ENCODE peak calls at places on chromosomes 1 and 21, in four cellular contexts. One of them, this sample, is unnamed.

GRCh38 chr1:164709108-164709507 is 150.1 kb downstream of the PBX1 start:
- DNase-seq in SK-N-SH: no peak
- DNase-seq in K562: no peak
- DNase-seq in HepG2: no peak
- DNase-seq in this sample: no peak

GRCh38 chr1:240044620-240045019 is 47.1 kb upstream of the FMN2 start:
- DNase-seq in SK-N-SH: no peak
- DNase-seq in K562: no peak
- DNase-seq in HepG2: no peak
- DNase-seq in this sample: no peak

GRCh38 chr1:7561331-7561921 is 209.7 kb upstream of the VAMP3 start:
- DNase-seq in SK-N-SH: peak; percentile 69
- DNase-seq in K562: peak; percentile 67
- DNase-seq in HepG2: no peak
- DNase-seq in this sample: no peak

GRCh38 chr1:31920986-31921385 is 17.2 kb downstream of the PTP4A2 start:
- DNase-seq in SK-N-SH: no peak
- DNase-seq in K562: no peak
- DNase-seq in HepG2: no peak
- DNase-seq in this sample: no peak

GRCh38 chr1:198701766-198702539 is 63.1 kb downstream of the PTPRC start:
- DNase-seq in SK-N-SH: peak; percentile 11
- DNase-seq in K562: no peak
- DNase-seq in HepG2: no peak
- DNase-seq in this sample: no peak

GRCh38 chr1:178470411-178470960 is 26.3 kb downstream of the CLEC20A start:
- DNase-seq in SK-N-SH: no peak
- DNase-seq in K562: no peak
- DNase-seq in HepG2: no peak
- DNase-seq in this sample: no peak

GRCh38 chr1:42171679-42172266 is 7.2 kb upstream of the GUCA2A start:
- DNase-seq in SK-N-SH: no peak
- DNase-seq in K562: no peak
- DNase-seq in HepG2: no peak
- DNase-seq in this sample: no peak

GRCh38 chr21:30044447-30045064 is 104.8 kb upstream of the GRIK1 start:
- DNase-seq in SK-N-SH: peak; percentile 1
- DNase-seq in K562: peak; percentile 20
- DNase-seq in HepG2: peak; percentile 1
- DNase-seq in this sample: no peak

GRCh38 chr1:75132421-75133381 is 1.5 kb upstream of the LHX8 start:
- DNase-seq in SK-N-SH: no peak
- DNase-seq in K562: no peak
- DNase-seq in HepG2: no peak
- DNase-seq in this sample: no peak

GRCh38 chr1:66550243-66550642 is 16.3 kb downstream of the SGIP1 start:
- DNase-seq in SK-N-SH: no peak
- DNase-seq in K562: no peak
- DNase-seq in HepG2: no peak
- DNase-seq in this sample: no peak

GRCh38 chr1:25167269-25168192 is 64.8 kb downstream of the SYF2 start:
- DNase-seq in SK-N-SH: no peak
- DNase-seq in K562: no peak
- DNase-seq in HepG2: peak; percentile 93
- DNase-seq in this sample: peak; percentile 74

GRCh38 chr1:232029297-232029696 is 402.7 kb downstream of the DISC1 start:
- DNase-seq in SK-N-SH: peak; percentile 48
- DNase-seq in K562: no peak
- DNase-seq in HepG2: no peak
- DNase-seq in this sample: no peak

GRCh38 chr1:94898486-94899385 is 28.2 kb downstream of the CNN3 start:
- DNase-seq in SK-N-SH: no peak
- DNase-seq in K562: no peak
- DNase-seq in HepG2: no peak
- DNase-seq in this sample: no peak

GRCh38 chr1:149927056-149927534 is 508 bp downstream of the SF3B4 start:
- DNase-seq in SK-N-SH: no peak
- DNase-seq in K562: no peak
- DNase-seq in HepG2: no peak
- DNase-seq in this sample: no peak

GRCh38 chr1:156704930-156705320 is 458 bp downstream of the CRABP2 start:
- DNase-seq in SK-N-SH: no peak
- DNase-seq in K562: no peak
- DNase-seq in HepG2: no peak
- DNase-seq in this sample: no peak

GRCh38 chr1:93702102-93702827 is 20.6 kb upstream of the BCAR3 start:
- DNase-seq in SK-N-SH: peak; percentile 74
- DNase-seq in K562: no peak
- DNase-seq in HepG2: no peak
- DNase-seq in this sample: no peak
- TF ChIP-seq ELF1 in SK-N-SH: no peak
- TF ChIP-seq ELF1 in K562: no peak
- TF ChIP-seq ELF1 in HepG2: no peak
- TF ChIP-seq ELF1 in this sample: no peak

GRCh38 chr1:89605692-89606091 is 27.2 kb upstream of the LRRC8C start:
- DNase-seq in SK-N-SH: no peak
- DNase-seq in K562: no peak
- DNase-seq in HepG2: peak; percentile 75
- DNase-seq in this sample: peak; percentile 13

GRCh38 chr1:89604414-89604735 is 28.5 kb upstream of the LRRC8C start:
- DNase-seq in SK-N-SH: no peak
- DNase-seq in K562: no peak
- DNase-seq in HepG2: no peak
- DNase-seq in this sample: no peak

GRCh38 chr1:89606227-89606945 is 26.5 kb upstream of the LRRC8C start:
- DNase-seq in SK-N-SH: no peak
- DNase-seq in K562: no peak
- DNase-seq in HepG2: no peak
- DNase-seq in this sample: no peak

GRCh38 chr1:89602871-89603404 is 30.0 kb upstream of the LRRC8C start:
- DNase-seq in SK-N-SH: no peak
- DNase-seq in K562: no peak
- DNase-seq in HepG2: no peak
- DNase-seq in this sample: no peak

DNA sequence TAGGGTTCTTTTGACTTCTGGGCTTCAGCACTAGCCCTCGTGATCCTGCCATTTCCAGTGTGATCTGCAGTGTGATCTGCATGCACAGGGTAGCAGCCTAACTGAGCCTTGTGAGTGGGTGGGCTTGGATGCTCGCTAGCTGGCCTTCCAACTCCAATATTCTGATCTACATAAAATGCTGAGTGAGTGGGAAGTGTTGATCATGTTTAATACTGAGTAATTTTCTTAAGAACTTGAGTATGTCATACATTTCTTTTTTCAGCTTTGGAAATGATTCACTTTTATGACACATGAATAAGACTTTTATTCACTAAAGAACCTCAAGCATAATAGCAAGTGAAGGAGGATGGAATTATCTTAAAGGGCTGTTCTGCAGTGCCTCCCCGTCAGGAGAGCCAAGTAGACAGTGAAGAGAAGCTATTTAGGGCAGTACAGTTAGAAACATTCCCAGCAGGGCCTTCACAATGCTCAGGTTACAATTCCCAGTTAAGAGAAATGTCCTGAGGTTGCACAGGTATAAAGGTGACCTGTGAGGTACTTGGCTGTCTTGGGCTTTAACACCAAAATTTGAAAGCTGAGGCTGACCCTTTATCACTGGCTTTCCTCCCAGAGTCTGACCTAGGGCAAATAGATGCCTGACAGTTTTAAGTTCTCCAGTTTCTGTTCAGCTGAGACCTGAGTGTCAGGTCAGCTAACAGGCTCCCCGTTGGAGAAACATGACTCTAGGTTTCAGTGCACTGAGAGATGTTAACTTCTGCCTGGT is 29.1 kb upstream of the LRRC8C start:
- DNase-seq in SK-N-SH: no peak
- DNase-seq in K562: no peak
- DNase-seq in HepG2: no peak
- DNase-seq in this sample: no peak
- TF ChIP-seq ZBTB33 in SK-N-SH: no peak
- TF ChIP-seq ZBTB33 in K562: no peak
- TF ChIP-seq ZBTB33 in HepG2: no peak
- TF ChIP-seq ZBTB33 in this sample: no peak

GRCh38 chr1:154812911-154813816 is 56.9 kb downstream of the KCNN3 start:
- DNase-seq in SK-N-SH: no peak
- DNase-seq in K562: peak; percentile 24
- DNase-seq in HepG2: no peak
- DNase-seq in this sample: no peak
- TF ChIP-seq ELF1 in SK-N-SH: no peak
- TF ChIP-seq ELF1 in K562: no peak
- TF ChIP-seq ELF1 in HepG2: no peak
- TF ChIP-seq ELF1 in this sample: no peak

GRCh38 chr1:116311756-116312691 is 61.0 kb upstream of the ATP1A1 start:
- DNase-seq in SK-N-SH: no peak
- DNase-seq in K562: no peak
- DNase-seq in HepG2: peak; percentile 84
- DNase-seq in this sample: no peak
- TF ChIP-seq ZBTB33 in SK-N-SH: no peak
- TF ChIP-seq ZBTB33 in K562: no peak
- TF ChIP-seq ZBTB33 in HepG2: no peak
- TF ChIP-seq ZBTB33 in this sample: no peak

DNA sequence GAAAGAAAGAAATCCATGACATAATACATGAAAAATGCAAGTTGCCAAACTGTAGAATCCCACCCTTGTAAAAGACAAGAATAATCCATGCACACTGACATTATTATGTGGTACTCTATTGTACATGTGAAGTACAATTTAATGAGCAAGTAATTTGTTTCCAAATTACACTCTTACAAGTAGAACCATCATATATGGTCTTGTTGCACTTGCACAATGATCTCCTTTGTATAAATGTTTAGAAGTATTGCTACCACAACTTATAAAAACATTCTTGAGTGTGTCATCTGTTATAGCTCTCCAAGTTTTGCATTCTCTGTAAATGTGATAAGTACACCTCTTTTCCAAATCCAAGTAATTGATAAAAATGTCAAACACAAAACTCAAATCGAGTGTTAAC is 29.1 kb upstream of the ZNF281 start:
- DNase-seq in SK-N-SH: no peak
- DNase-seq in K562: no peak
- DNase-seq in HepG2: no peak
- DNase-seq in this sample: no peak
- TF ChIP-seq ELF1 in SK-N-SH: no peak
- TF ChIP-seq ELF1 in K562: no peak
- TF ChIP-seq ELF1 in HepG2: no peak
- TF ChIP-seq ELF1 in this sample: no peak

This sample was measured in HCT116.